ENCODE peak calls at places on chromosomes 11 and 22, in four cellular contexts. S is choroid plexus epithelial cell, L is AG09309, E is body of pancreas. M is an unnamed sample.
A peak's percentile ranks its signal among the peaks of the same experiment; 100 is the strongest.

GRCh38 chr22:27732841-27733240 is 68.7 kb downstream of the MN1 start:
- DNase-seq in S (no peak), L (no peak), E (no peak), M (no peak)

GRCh38 chr22:21739828-21740377 is 4.3 kb upstream of the YPEL1 start:
- DNase-seq in S (no peak), L (no peak), E (no peak), M (no peak)

GRCh38 chr22:45537734-45538181 is 35.1 kb downstream of the FBLN1 start:
- DNase-seq in S (peak; percentile 97), L (peak; percentile 71), E (peak; percentile 21), M (no peak)

GRCh38 chr11:73939096-73939495 is 11.7 kb upstream of the DNAJB13 start:
- DNase-seq in S (no peak), L (no peak), E (no peak), M (no peak)

GRCh38 chr11:101211407-101211975 is 81.9 kb upstream of the PGR start:
- DNase-seq in S (peak; percentile 0), L (no peak), E (no peak), M (no peak)

GRCh38 chr11:68550485-68550817 is 89.9 kb downstream of the PPP6R3 start:
- DNase-seq in S (peak; percentile 56), L (no peak), E (no peak), M (no peak)

GRCh38 chr11:116331381-116331780 is 441.4 kb downstream of the BUD13 start:
- DNase-seq in S (no peak), L (no peak), E (no peak), M (no peak)

GRCh38 chr11:47460571-47461235 is 11.8 kb upstream of the RAPSN start:
- DNase-seq in S (no peak), L (no peak), E (no peak), M (no peak)

GRCh38 chr22:37267128-37267587 is 15.2 kb upstream of the CYTH4 start:
- DNase-seq in S (peak; percentile 46), L (no peak), E (no peak), M (no peak)

GRCh38 chr11:102139081-102139498 is 28.8 kb downstream of the YAP1 start:
- DNase-seq in S (peak; percentile 78), L (peak; percentile 68), E (no peak), M (peak; percentile 73)

GRCh38 chr11:78193806-78194205 is 5.1 kb downstream of the USP35 start:
- DNase-seq in S (no peak), L (no peak), E (no peak), M (no peak)

GRCh38 chr11:25961539-25961938 is 370.4 kb upstream of the ANO3 start:
- DNase-seq in S (peak; percentile 22), L (no peak), E (no peak), M (no peak)

GRCh38 chr22:23820748-23821211 is 18.0 kb downstream of the DERL3 start:
- DNase-seq in S (no peak), L (no peak), E (no peak), M (no peak)

GRCh38 chr22:26828311-26828710 is 170.9 kb downstream of the MIAT start:
- DNase-seq in S (no peak), L (no peak), E (no peak), M (no peak)

GRCh38 chr22:48850658-48851287 is 976.9 kb downstream of the BRD1 start:
- DNase-seq in S (no peak), L (no peak), E (no peak), M (no peak)

GRCh38 chr22:20866716-20867115 is 7.9 kb downstream of the SNAP29 start:
- DNase-seq in S (peak; percentile 21), L (no peak), E (no peak), M (no peak)

GRCh38 chr22:33049125-33049729 is 9.0 kb downstream of the SYN3 start:
- DNase-seq in S (peak; percentile 88), L (peak; percentile 34), E (peak; percentile 78), M (peak; percentile 22)

GRCh38 chr11:69489031-69489745 is 7.7 kb downstream of the LINC01488 start:
- DNase-seq in S (no peak), L (no peak), E (no peak), M (no peak)

GRCh38 chr22:21755855-21756284 is 20.3 kb upstream of the YPEL1 start:
- DNase-seq in S (peak; percentile 79), L (no peak), E (no peak), M (peak; percentile 58)

GRCh38 chr11:9626778-9627394 is 37.0 kb upstream of the SWAP70 start:
- DNase-seq in S (peak; percentile 18), L (no peak), E (no peak), M (no peak)

GRCh38 chr11:1943977-1944376 is 3.2 kb upstream of the MRPL23 start:
- DNase-seq in S (peak; percentile 41), L (no peak), E (no peak), M (no peak)

GRCh38 chr22:31752096-31752847 is 1.5 kb upstream of the DEPDC5 start:
- DNase-seq in S (no peak), L (no peak), E (no peak), M (no peak)

GRCh38 chr11:59756845-59757244 is 1.7 kb downstream of the STX3 start:
- DNase-seq in S (peak; percentile 29), L (no peak), E (peak; percentile 45), M (no peak)

GRCh38 chr11:108302121-108302785 is 79.4 kb downstream of the ATM start:
- DNase-seq in S (peak; percentile 68), L (no peak), E (no peak), M (peak; percentile 0)

GRCh38 chr11:10606536-10607208 is 38.2 kb upstream of the LYVE1 start:
- DNase-seq in S (peak; percentile 79), L (peak; percentile 28), E (no peak), M (peak; percentile 59)

GRCh38 chr22:22099833-22100812 is 117.5 kb upstream of the TOP3B start:
- DNase-seq in S (peak; percentile 49), L (no peak), E (no peak), M (no peak)

GRCh38 chr11:45801723-45802315 is 3.1 kb upstream of the SLC35C1 start:
- DNase-seq in S (peak; percentile 68), L (no peak), E (no peak), M (no peak)

GRCh38 chr22:23219787-23220484 is 39.6 kb downstream of the BCR start:
- DNase-seq in S (peak; percentile 63), L (no peak), E (no peak), M (no peak)

GRCh38 chr11:47950396-47950795 is 30.0 kb upstream of the PTPRJ start:
- DNase-seq in S (peak; percentile 84), L (no peak), E (no peak), M (no peak)

GRCh38 chr11:114551060-114551459 is 8.6 kb downstream of the NXPE1 start:
- DNase-seq in S (no peak), L (no peak), E (no peak), M (no peak)

GRCh38 chr11:120122921-120123683 is 14.8 kb downstream of the TRIM29 start:
- DNase-seq in S (no peak), L (no peak), E (no peak), M (no peak)

DNA sequence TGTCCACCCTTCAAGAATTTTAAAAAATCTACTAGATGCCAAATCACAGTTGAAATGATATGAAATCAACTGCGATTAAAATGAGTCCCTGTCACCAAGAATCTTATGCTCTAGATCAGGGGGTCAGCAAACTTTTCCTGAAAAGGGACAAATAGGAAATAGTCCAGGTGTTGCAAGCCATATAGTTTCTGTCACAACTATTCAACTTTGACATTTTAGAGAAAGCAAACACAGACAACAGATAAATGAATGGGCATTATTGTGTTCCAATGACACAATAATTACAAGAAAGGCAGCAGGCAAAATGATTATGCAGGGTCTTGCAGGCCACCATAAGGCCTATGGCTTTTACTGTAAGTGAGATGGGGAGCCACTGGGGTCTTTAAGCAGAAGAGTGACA is 58.6 kb downstream of the IMMP1L start:
- DNase-seq in S (no peak), L (no peak), E (no peak), M (no peak)
- H3K4me3 ChIP-seq in S (no peak overlapping the region), L (no peak overlapping the region), E (no peak overlapping the region), M (no peak overlapping the region)

GRCh38 chr11:61745796-61746653 is 6.4 kb upstream of the MYRF start:
- DNase-seq in S (no peak), L (no peak), E (no peak), M (no peak)

GRCh38 chr11:61743486-61744095 is 8.8 kb upstream of the MYRF start:
- DNase-seq in S (no peak), L (no peak), E (no peak), M (no peak)

GRCh38 chr11:61742391-61742790 is 10.0 kb upstream of the MYRF start:
- DNase-seq in S (no peak), L (no peak), E (no peak), M (no peak)

GRCh38 chr11:61744609-61745156 is 7.8 kb upstream of the MYRF start:
- DNase-seq in S (no peak), L (no peak), E (no peak), M (no peak)

DNA sequence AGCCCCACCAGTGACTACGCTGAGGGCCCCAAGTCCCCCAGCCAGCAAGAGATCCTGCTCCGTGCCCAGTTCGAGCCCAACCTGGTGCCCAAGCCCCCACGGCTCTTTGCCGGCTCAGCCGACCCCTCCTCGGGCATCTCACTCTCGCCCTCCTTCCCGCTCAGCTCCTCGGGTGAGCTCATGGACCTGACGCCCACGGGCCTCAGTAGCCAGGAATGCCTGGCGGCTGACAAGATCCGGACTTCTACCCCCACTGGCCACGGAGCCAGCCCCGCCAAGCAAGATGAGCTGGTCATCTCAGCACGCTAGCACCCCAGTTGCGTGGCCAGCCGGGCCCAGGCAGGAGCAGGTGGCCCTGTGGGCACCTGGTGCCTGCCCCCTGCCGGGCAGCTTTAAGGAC is 8.3 kb upstream of the MYRF start:
- DNase-seq in S (no peak), L (no peak), E (no peak), M (no peak)
- H3K4me3 ChIP-seq in S (no peak overlapping the region), L (no peak overlapping the region), E (no peak overlapping the region), M (no peak overlapping the region)

GRCh38 chr11:75813126-75813525 is 1.9 kb upstream of the UVRAG start:
- DNase-seq in S (no peak), L (no peak), E (no peak), M (no peak)

GRCh38 chr11:75812542-75813040 is 2.4 kb upstream of the UVRAG start:
- DNase-seq in S (no peak), L (no peak), E (no peak), M (no peak)

GRCh38 chr11:75814369-75814685 is 683 bp upstream of the UVRAG start:
- DNase-seq in S (no peak), L (no peak), E (no peak), M (no peak)

GRCh38 chr11:75814686-75815344 is at the start of gene UVRAG:
- DNase-seq in S (peak; percentile 100), L (peak; percentile 99), E (peak; percentile 99), M (peak; percentile 97)

GRCh38 chr11:75813622-75814039 is 1.4 kb upstream of the UVRAG start:
- DNase-seq in S (no peak), L (no peak), E (no peak), M (no peak)
- H3K4me3 ChIP-seq in S (no peak overlapping the region), L (no peak overlapping the region), E (no peak overlapping the region), M (no peak overlapping the region)

DNA sequence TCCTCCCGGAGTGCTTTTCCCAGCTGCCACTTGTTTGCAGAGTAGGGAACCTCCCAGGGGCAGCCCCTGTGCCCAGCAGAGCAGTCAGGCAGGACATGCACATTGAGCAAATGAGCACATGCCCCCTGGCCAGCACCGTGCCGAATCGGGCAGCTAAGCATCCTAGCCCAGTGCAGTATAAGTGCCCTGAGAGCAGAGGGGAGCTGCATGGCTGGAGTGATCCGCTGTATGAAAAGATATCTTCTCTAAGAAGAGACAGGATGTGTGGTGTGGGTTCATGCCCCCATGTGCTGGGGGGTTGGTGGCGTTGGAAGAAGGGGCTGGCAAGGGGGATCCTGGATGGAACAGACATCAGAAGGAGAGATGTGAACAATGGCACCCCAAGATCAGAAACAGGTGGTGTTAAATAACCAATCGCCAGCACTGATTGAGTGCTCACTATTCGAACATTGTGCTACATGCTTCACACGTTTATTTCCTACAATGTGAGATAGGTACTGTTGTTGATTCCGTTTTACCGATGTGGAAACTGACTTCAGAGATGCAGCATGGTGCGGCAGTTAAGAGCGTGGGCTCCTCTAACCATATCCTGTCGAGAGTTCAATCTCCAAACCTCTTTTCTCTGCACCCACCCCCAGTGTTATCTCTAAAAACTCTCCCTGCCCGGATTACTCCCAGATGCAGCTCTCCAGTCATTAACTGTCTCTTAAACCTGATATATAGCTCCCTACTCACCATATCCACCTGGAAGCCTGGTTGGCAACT is 1.3 kb downstream of the AIP start:
- DNase-seq in S (no peak), L (no peak), E (no peak), M (no peak)
- H3K4me3 ChIP-seq in S (peak overlapping the region; percentile 73), L (no peak overlapping the region), E (no peak overlapping the region), M (peak overlapping the region; percentile 64)